ENCODE peak calls at places on chromosome 9, in four cellular contexts. One of them, this sample, is unnamed.

GRCh38 chr9:91176426-91176825 is 185.3 kb downstream of the AUH start:
- DNase-seq in fibroblast of pulmonary artery: no peak
- DNase-seq in MM.1S: no peak
- DNase-seq in body of pancreas: no peak
- DNase-seq in this sample: no peak

GRCh38 chr9:35756743-35757526 is 2.9 kb upstream of the MSMP start:
- DNase-seq in fibroblast of pulmonary artery: no peak
- DNase-seq in MM.1S: peak
- DNase-seq in body of pancreas: peak
- DNase-seq in this sample: peak

GRCh38 chr9:90774682-90775081 is 26.9 kb upstream of the SYK start:
- DNase-seq in fibroblast of pulmonary artery: no peak
- DNase-seq in MM.1S: peak
- DNase-seq in body of pancreas: no peak
- DNase-seq in this sample: peak

GRCh38 chr9:18896531-18897179 is 136.4 kb downstream of the SAXO1 start:
- DNase-seq in fibroblast of pulmonary artery: no peak
- DNase-seq in MM.1S: no peak
- DNase-seq in body of pancreas: no peak
- DNase-seq in this sample: no peak

GRCh38 chr9:98523231-98523901 is 185.4 kb downstream of the GABBR2 start:
- DNase-seq in fibroblast of pulmonary artery: peak
- DNase-seq in MM.1S: no peak
- DNase-seq in body of pancreas: no peak
- DNase-seq in this sample: no peak

GRCh38 chr9:76459691-76460635 is 981 bp downstream of the GCNT1 start:
- DNase-seq in fibroblast of pulmonary artery: peak
- DNase-seq in MM.1S: peak
- DNase-seq in body of pancreas: peak
- DNase-seq in this sample: peak

GRCh38 chr9:134229466-134230091 is 65.2 kb upstream of the RNU6ATAC start:
- DNase-seq in fibroblast of pulmonary artery: no peak
- DNase-seq in MM.1S: no peak
- DNase-seq in body of pancreas: no peak
- DNase-seq in this sample: no peak

GRCh38 chr9:114223564-114224246 is 68.4 kb downstream of the COL27A1 start:
- DNase-seq in fibroblast of pulmonary artery: peak
- DNase-seq in MM.1S: no peak
- DNase-seq in body of pancreas: no peak
- DNase-seq in this sample: no peak

GRCh38 chr9:34253460-34253837 is 74.6 kb downstream of the UBAP1 start:
- DNase-seq in fibroblast of pulmonary artery: peak
- DNase-seq in MM.1S: no peak
- DNase-seq in body of pancreas: no peak
- DNase-seq in this sample: no peak

GRCh38 chr9:13491493-13492424 is 212.3 kb upstream of the MPDZ start:
- DNase-seq in fibroblast of pulmonary artery: no peak
- DNase-seq in MM.1S: no peak
- DNase-seq in body of pancreas: no peak
- DNase-seq in this sample: no peak

GRCh38 chr9:37969130-37969529 is 65.2 kb upstream of the SLC25A51 start:
- DNase-seq in fibroblast of pulmonary artery: peak
- DNase-seq in MM.1S: no peak
- DNase-seq in body of pancreas: peak
- DNase-seq in this sample: no peak

GRCh38 chr9:121169094-121169601 is 32.5 kb downstream of the RAB14 start:
- DNase-seq in fibroblast of pulmonary artery: peak
- DNase-seq in MM.1S: no peak
- DNase-seq in body of pancreas: no peak
- DNase-seq in this sample: no peak

GRCh38 chr9:75089369-75089766 is 1.1 kb downstream of the OSTF1 start:
- DNase-seq in fibroblast of pulmonary artery: no peak
- DNase-seq in MM.1S: no peak
- DNase-seq in body of pancreas: no peak
- DNase-seq in this sample: no peak

GRCh38 chr9:89433826-89434225 is 64.1 kb downstream of the SEMA4D start:
- DNase-seq in fibroblast of pulmonary artery: peak
- DNase-seq in MM.1S: no peak
- DNase-seq in body of pancreas: no peak
- DNase-seq in this sample: no peak

GRCh38 chr9:3746296-3747275 is 220.8 kb upstream of the RFX3 start:
- DNase-seq in fibroblast of pulmonary artery: peak
- DNase-seq in MM.1S: no peak
- DNase-seq in body of pancreas: no peak
- DNase-seq in this sample: no peak

GRCh38 chr9:97561501-97561900 is 60.0 kb downstream of the TMOD1 start:
- DNase-seq in fibroblast of pulmonary artery: no peak
- DNase-seq in MM.1S: no peak
- DNase-seq in body of pancreas: no peak
- DNase-seq in this sample: no peak

GRCh38 chr9:77384406-77384805 is 207.1 kb downstream of the VPS13A start:
- DNase-seq in fibroblast of pulmonary artery: peak
- DNase-seq in MM.1S: no peak
- DNase-seq in body of pancreas: no peak
- DNase-seq in this sample: no peak

GRCh38 chr9:14133394-14133793 is 180.5 kb downstream of the NFIB start:
- DNase-seq in fibroblast of pulmonary artery: peak
- DNase-seq in MM.1S: no peak
- DNase-seq in body of pancreas: no peak
- DNase-seq in this sample: no peak

GRCh38 chr9:70987986-70988385 is 133.4 kb downstream of the TRPM3 start:
- DNase-seq in fibroblast of pulmonary artery: peak
- DNase-seq in MM.1S: no peak
- DNase-seq in body of pancreas: no peak
- DNase-seq in this sample: no peak

GRCh38 chr9:4287386-4287785 is 12.5 kb downstream of the GLIS3 start:
- DNase-seq in fibroblast of pulmonary artery: no peak
- DNase-seq in MM.1S: no peak
- DNase-seq in body of pancreas: no peak
- DNase-seq in this sample: no peak

GRCh38 chr9:137740311-137740710 is 121.5 kb downstream of the EHMT1 start:
- DNase-seq in fibroblast of pulmonary artery: peak
- DNase-seq in MM.1S: no peak
- DNase-seq in body of pancreas: no peak
- DNase-seq in this sample: no peak

GRCh38 chr9:136133191-136133958 is 14.7 kb upstream of the TMEM250 start:
- DNase-seq in fibroblast of pulmonary artery: peak
- DNase-seq in MM.1S: no peak
- DNase-seq in body of pancreas: no peak
- DNase-seq in this sample: no peak

GRCh38 chr9:111857555-111858211 is 38.9 kb upstream of the UGCG start:
- DNase-seq in fibroblast of pulmonary artery: no peak
- DNase-seq in MM.1S: no peak
- DNase-seq in body of pancreas: no peak
- DNase-seq in this sample: no peak

GRCh38 chr9:86795861-86796497 is 151.3 kb downstream of the GAS1 start:
- DNase-seq in fibroblast of pulmonary artery: peak
- DNase-seq in MM.1S: no peak
- DNase-seq in body of pancreas: no peak
- DNase-seq in this sample: no peak

GRCh38 chr9:112166176-112167140 is 8.6 kb downstream of the SUSD1 start:
- DNase-seq in fibroblast of pulmonary artery: peak
- DNase-seq in MM.1S: no peak
- DNase-seq in body of pancreas: no peak
- DNase-seq in this sample: no peak

GRCh38 chr9:135814421-135814820 is 92.9 kb downstream of the CAMSAP1 start:
- DNase-seq in fibroblast of pulmonary artery: no peak
- DNase-seq in MM.1S: no peak
- DNase-seq in body of pancreas: no peak
- DNase-seq in this sample: no peak

GRCh38 chr9:74770508-74771261 is 117.0 kb downstream of the TRPM6 start:
- DNase-seq in fibroblast of pulmonary artery: peak
- DNase-seq in MM.1S: peak
- DNase-seq in body of pancreas: peak
- DNase-seq in this sample: peak

GRCh38 chr9:95268681-95269080 is 48.8 kb downstream of the FANCC start:
- DNase-seq in fibroblast of pulmonary artery: peak
- DNase-seq in MM.1S: peak
- DNase-seq in body of pancreas: peak
- DNase-seq in this sample: no peak

GRCh38 chr9:137812356-137813023 is 65.1 kb upstream of the CACNA1B start:
- DNase-seq in fibroblast of pulmonary artery: no peak
- DNase-seq in MM.1S: no peak
- DNase-seq in body of pancreas: no peak
- DNase-seq in this sample: no peak

GRCh38 chr9:116765009-116765408 is 77.9 kb downstream of the TRIM32 start:
- DNase-seq in fibroblast of pulmonary artery: no peak
- DNase-seq in MM.1S: no peak
- DNase-seq in body of pancreas: no peak
- DNase-seq in this sample: no peak
- H3K4me3 ChIP-seq in fibroblast of pulmonary artery: no peak
- H3K4me3 ChIP-seq in MM.1S: no peak
- H3K4me3 ChIP-seq in body of pancreas: no peak
- H3K4me3 ChIP-seq in this sample: no peak

DNA sequence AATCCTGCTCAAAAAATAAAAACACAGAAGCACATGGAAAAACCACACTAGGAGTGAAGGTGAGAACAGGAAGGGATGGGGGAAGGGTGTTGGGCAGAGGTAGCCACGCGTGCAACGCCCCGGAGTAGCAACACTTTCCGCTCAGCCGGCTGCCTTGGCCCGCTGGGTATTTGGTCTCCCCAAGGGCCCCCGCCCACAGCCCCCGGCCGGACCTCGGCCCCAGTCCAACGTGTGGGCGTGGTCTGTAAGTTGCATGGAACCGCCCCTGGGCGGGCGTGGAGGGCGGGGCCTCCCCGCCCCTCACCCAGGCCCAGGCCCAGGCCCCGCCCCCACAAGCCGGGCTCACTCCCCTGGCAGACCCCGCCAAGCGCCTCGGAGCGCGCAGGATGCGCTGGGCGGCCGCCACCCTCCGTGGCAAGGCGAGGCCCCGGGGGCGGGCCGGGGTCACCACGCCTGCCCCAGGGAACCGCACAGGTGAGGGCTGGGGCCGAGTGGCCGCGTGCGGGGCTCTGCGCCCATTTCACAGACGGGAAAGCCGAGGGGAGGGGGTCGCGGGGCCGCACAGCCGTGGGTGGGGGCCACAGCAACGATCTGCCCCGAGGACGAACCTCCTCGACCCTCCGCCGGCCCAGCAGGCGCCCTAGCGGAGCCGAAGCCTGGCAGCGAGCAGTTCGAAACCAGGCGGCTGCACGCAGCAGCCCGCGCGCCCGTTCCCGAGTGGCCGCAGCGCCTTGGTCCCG is at the start of gene SUSD3:
- DNase-seq in fibroblast of pulmonary artery: peak
- DNase-seq in MM.1S: peak
- DNase-seq in body of pancreas: peak
- DNase-seq in this sample: peak
- H3K4me3 ChIP-seq in fibroblast of pulmonary artery: peak
- H3K4me3 ChIP-seq in MM.1S: peak
- H3K4me3 ChIP-seq in body of pancreas: peak
- H3K4me3 ChIP-seq in this sample: peak

DNA sequence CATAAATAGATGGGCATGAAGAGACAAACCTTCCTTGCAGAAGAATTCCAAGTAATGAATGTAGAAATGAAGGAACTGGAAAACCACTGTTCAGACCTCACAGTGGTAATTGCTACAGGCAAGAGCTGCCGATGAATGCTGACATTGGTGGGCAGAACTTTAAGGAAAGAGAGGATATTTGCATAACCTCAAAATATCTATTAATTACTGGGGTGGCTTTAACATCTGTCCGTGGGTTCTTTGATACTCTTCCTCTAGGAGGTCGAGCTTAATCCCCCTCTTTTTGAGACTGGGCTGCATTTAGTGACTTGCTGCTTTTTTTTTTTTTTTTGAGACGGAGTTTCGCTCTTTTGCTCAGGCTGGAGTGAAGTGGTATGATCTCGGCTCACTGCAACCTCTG is 34.7 kb downstream of the LAMC3 start:
- DNase-seq in fibroblast of pulmonary artery: no peak
- DNase-seq in MM.1S: no peak
- DNase-seq in body of pancreas: no peak
- DNase-seq in this sample: no peak
- H3K4me3 ChIP-seq in fibroblast of pulmonary artery: no peak
- H3K4me3 ChIP-seq in MM.1S: no peak
- H3K4me3 ChIP-seq in body of pancreas: no peak
- H3K4me3 ChIP-seq in this sample: no peak

GRCh38 chr9:127405344-127406125 is 8.6 kb downstream of the SLC2A8 start:
- DNase-seq in fibroblast of pulmonary artery: no peak
- DNase-seq in MM.1S: no peak
- DNase-seq in body of pancreas: no peak
- DNase-seq in this sample: no peak

GRCh38 chr9:127411122-127411521 is 13.1 kb upstream of the ZNF79 start:
- DNase-seq in fibroblast of pulmonary artery: no peak
- DNase-seq in MM.1S: no peak
- DNase-seq in body of pancreas: no peak
- DNase-seq in this sample: no peak

GRCh38 chr9:127406799-127407504 is 10.0 kb downstream of the SLC2A8 start:
- DNase-seq in fibroblast of pulmonary artery: no peak
- DNase-seq in MM.1S: no peak
- DNase-seq in body of pancreas: no peak
- DNase-seq in this sample: no peak

GRCh38 chr9:127404631-127405030 is 7.7 kb downstream of the SLC2A8 start:
- DNase-seq in fibroblast of pulmonary artery: no peak
- DNase-seq in MM.1S: no peak
- DNase-seq in body of pancreas: no peak
- DNase-seq in this sample: no peak

DNA sequence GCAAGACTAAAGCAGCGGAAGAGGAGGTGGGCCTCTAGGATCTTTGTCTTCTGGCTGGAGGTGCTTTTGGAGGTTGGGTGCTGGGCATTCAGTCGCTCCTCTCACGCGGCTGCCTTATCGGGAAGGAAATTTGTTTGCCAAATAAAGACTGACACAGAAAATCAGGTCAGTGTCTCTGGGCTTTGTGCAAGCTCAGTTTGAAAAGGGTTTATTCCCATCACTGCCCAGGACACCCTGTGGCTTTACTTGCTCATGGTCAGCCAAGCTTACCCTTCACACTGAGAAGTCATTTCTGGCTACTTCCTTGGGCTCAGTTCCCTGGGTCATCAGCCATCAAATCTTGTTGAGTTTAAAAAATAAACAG is 10.5 kb downstream of the SLC2A8 start:
- DNase-seq in fibroblast of pulmonary artery: no peak
- DNase-seq in MM.1S: no peak
- DNase-seq in body of pancreas: no peak
- DNase-seq in this sample: no peak
- H3K4me3 ChIP-seq in fibroblast of pulmonary artery: no peak
- H3K4me3 ChIP-seq in MM.1S: no peak
- H3K4me3 ChIP-seq in body of pancreas: no peak
- H3K4me3 ChIP-seq in this sample: no peak